ENCODE peak calls at places on chromosomes 12 and 14, in four cellular contexts. A, E, P and I are unnamed samples.

GRCh38 chr14:68210729-68211299 is 391.2 kb downstream of the RAD51B start:
- DNase-seq in P (no peak), E (peak; percentile 76), A (peak; percentile 21), I (no peak)

GRCh38 chr14:30525833-30526232 is 33.1 kb upstream of the G2E3 start:
- DNase-seq in A (no peak), P (no peak), E (peak; percentile 8), I (no peak)

GRCh38 chr12:64694130-64695078 is 64.8 kb downstream of the GNS start:
- DNase-seq in E (no peak), A (no peak), P (no peak), I (no peak)

GRCh38 chr12:109163150-109163549 is 46.8 kb downstream of the ACACB start:
- DNase-seq in E (no peak), A (no peak), P (no peak), I (no peak)

GRCh38 chr12:118498171-118498570 is 121.8 kb downstream of the SUDS3 start:
- DNase-seq in A (no peak), E (no peak), P (no peak), I (no peak)

GRCh38 chr12:94500831-94501567 is 41.3 kb upstream of the CEP83 start:
- DNase-seq in P (no peak), E (no peak), A (no peak), I (no peak)

GRCh38 chr14:20671597-20672283 is 12.6 kb upstream of the RNASE4 start:
- DNase-seq in P (no peak), E (no peak), A (no peak), I (no peak)

GRCh38 chr12:6821674-6822433 is at the start of gene GPR162:
- DNase-seq in P (peak; percentile 60), A (no peak), E (no peak), I (peak; percentile 80)

GRCh38 chr12:66441905-66442559 is 139.7 kb downstream of the HELB start:
- DNase-seq in E (no peak), P (no peak), A (no peak), I (no peak)

GRCh38 chr14:101960225-101960624 is 4.1 kb upstream of the DYNC1H1 start:
- DNase-seq in E (no peak), A (no peak), P (no peak), I (peak; percentile 58)

GRCh38 chr14:80100681-80101080 is 110.6 kb downstream of the DIO2 start:
- DNase-seq in A (no peak), E (no peak), P (no peak), I (no peak)

GRCh38 chr14:34051966-34052657 is 101.2 kb upstream of the EGLN3 start:
- DNase-seq in A (peak; percentile 41), P (peak; percentile 41), E (peak; percentile 49), I (no peak)

GRCh38 chr14:81473456-81474155 is 60.0 kb downstream of the SEL1L start:
- DNase-seq in E (no peak), P (no peak), A (no peak), I (no peak)

GRCh38 chr14:37246427-37246829 is 48.7 kb downstream of the MIPOL1 start:
- DNase-seq in E (peak; percentile 23), A (no peak), P (no peak), I (no peak)

GRCh38 chr14:102194856-102195255 is 55.2 kb downstream of the WDR20 start:
- DNase-seq in P (no peak), E (no peak), A (no peak), I (no peak)

GRCh38 chr12:1811281-1811947 is 9.0 kb upstream of the LRTM2 start:
- DNase-seq in E (no peak), P (no peak), A (no peak), I (no peak)

GRCh38 chr12:48779869-48780268 is 9.0 kb downstream of the ADCY6 start:
- DNase-seq in E (peak; percentile 25), P (peak; percentile 71), A (peak; percentile 62), I (no peak)

GRCh38 chr14:68141531-68142088 is 322.0 kb downstream of the RAD51B start:
- DNase-seq in E (no peak), A (no peak), P (no peak), I (no peak)

GRCh38 chr14:105128059-105128458 is 40.5 kb downstream of the JAG2 start:
- DNase-seq in P (no peak), A (no peak), E (no peak), I (no peak)

GRCh38 chr12:108519558-108519957 is 4.5 kb downstream of the FICD start:
- DNase-seq in E (no peak), A (no peak), P (no peak), I (no peak)

GRCh38 chr12:109130755-109131521 is 14.6 kb downstream of the ACACB start:
- DNase-seq in E (no peak), A (no peak), P (no peak), I (peak; percentile 32)

GRCh38 chr12:558595-558994 is 98.9 kb downstream of the B4GALNT3 start:
- DNase-seq in A (no peak), E (no peak), P (no peak), I (no peak)

GRCh38 chr12:63037721-63038120 is 102.8 kb upstream of the PPM1H start:
- DNase-seq in A (no peak), E (no peak), P (no peak), I (no peak)

GRCh38 chr12:68446896-68447806 is 115.0 kb upstream of the MDM1 start:
- DNase-seq in A (no peak), E (no peak), P (no peak), I (no peak)

GRCh38 chr12:116924558-116925453 is 14.1 kb downstream of the FBXW8 start:
- DNase-seq in E (no peak), A (no peak), P (no peak), I (no peak)

GRCh38 chr12:56932146-56932545 is 2.1 kb downstream of the SDR9C7 start:
- DNase-seq in A (no peak), E (no peak), P (no peak), I (no peak)

GRCh38 chr14:25116607-25117006 is 66.7 kb upstream of the STXBP6 start:
- DNase-seq in A (no peak), P (no peak), E (no peak), I (no peak)

GRCh38 chr14:92553456-92553855 is 39.9 kb downstream of the RIN3 start:
- DNase-seq in A (no peak), P (peak; percentile 27), E (peak; percentile 11), I (no peak)

GRCh38 chr12:94172973-94173372 is 24.6 kb downstream of the PLXNC1 start:
- DNase-seq in P (no peak), E (peak; percentile 88), A (peak; percentile 29), I (no peak)

GRCh38 chr12:119258149-119258548 is 76.4 kb upstream of the CCDC60 start:
- DNase-seq in A (no peak), P (no peak), E (no peak), I (peak; percentile 20)

GRCh38 chr12:97275261-97276197 is 187.1 kb upstream of the RMST start:
- DNase-seq in A (no peak), P (no peak), E (no peak), I (no peak)

GRCh38 chr14:71586131-71586893 is 345.9 kb upstream of the RGS6 start:
- DNase-seq in P (peak; percentile 25), A (peak; percentile 39), E (peak; percentile 21), I (peak; percentile 27)

GRCh38 chr14:59463773-59464650 is 1.2 kb downstream of the GPR135 start:
- DNase-seq in A (no peak), P (no peak), E (no peak), I (no peak)

GRCh38 chr12:89373772-89374572 is 21.7 kb upstream of the DUSP6 start:
- DNase-seq in P (peak; percentile 42), E (no peak), A (peak; percentile 47), I (no peak)

GRCh38 chr12:1466481-1467260 is 127.7 kb downstream of the FBXL14 start:
- DNase-seq in E (no peak), P (no peak), A (no peak), I (no peak)

GRCh38 chr12:6697584-6698351 is 2.8 kb downstream of the PIANP start:
- DNase-seq in A (no peak), P (no peak), E (peak; percentile 21), I (peak; percentile 76)

GRCh38 chr12:52204931-52205505 is 13.2 kb upstream of the KRT80 start:
- DNase-seq in P (no peak), E (no peak), A (no peak), I (peak; percentile 3)

GRCh38 chr12:123966596-123966995 is 6.0 kb downstream of the CCDC92 start:
- DNase-seq in P (no peak), A (no peak), E (peak; percentile 34), I (no peak)

GRCh38 chr14:79407572-79407971 is 803.7 kb downstream of the DIO2 start:
- DNase-seq in P (no peak), E (no peak), A (no peak), I (no peak)

GRCh38 chr12:14776236-14776959 is 26.9 kb downstream of the WBP11 start:
- DNase-seq in E (no peak), P (no peak), A (no peak), I (no peak)
- TF ChIP-seq CTCF in E (no peak), P (no peak), A (no peak), I (peak; percentile 26)

DNA sequence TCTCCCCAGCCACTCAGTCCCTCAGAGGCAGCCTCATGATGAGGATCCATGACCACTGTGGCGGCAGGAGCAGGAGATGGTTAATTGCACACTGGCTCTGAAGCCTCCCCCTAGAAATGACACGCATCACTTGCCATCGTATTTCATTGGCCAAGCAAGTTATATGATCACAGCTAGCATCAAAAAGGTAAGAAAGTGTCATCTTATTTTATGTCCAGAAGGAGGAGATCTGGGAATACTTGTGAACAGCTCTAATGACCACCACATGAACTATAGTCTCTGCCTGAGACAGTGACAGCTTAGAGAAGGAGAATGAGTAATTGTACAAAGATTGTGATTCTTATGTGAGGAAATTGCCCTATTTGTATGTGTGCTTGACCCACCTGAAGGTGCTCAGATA is 363.4 kb downstream of the NUAK1 start:
- DNase-seq in E (peak; percentile 58), P (no peak), A (no peak), I (no peak)
- TF ChIP-seq CTCF in E (peak; percentile 29), P (no peak), A (no peak), I (no peak)

GRCh38 chr14:75495882-75496281 is 26.4 kb upstream of the BATF start:
- DNase-seq in E (no peak), P (no peak), A (no peak), I (no peak)

GRCh38 chr14:75495399-75495798 is 26.9 kb upstream of the BATF start:
- DNase-seq in E (no peak), A (no peak), P (no peak), I (no peak)

GRCh38 chr14:75496755-75497154 is 25.5 kb upstream of the BATF start:
- DNase-seq in P (no peak), A (no peak), E (no peak), I (no peak)

GRCh38 chr14:75493580-75494130 is 28.6 kb upstream of the BATF start:
- DNase-seq in P (no peak), E (no peak), A (no peak), I (no peak)

DNA sequence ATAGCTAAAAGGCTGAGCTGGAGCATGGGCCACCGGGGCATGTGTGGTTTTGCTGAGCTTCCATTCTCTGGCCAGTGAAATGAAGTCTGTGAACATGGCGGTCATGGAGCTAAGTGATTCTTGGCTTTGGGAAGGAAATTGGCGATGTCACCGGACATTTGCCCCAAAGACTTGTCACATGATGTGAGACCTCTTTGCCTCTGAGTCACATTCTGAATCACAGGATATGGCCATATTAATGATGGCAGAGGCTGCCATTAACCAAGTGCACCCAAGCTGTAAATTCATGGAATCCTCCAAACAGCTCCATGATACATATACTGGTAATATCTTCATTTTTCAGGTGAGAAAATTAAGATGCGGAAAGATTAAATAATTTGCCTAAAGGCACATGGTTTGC is 27.4 kb upstream of the BATF start:
- DNase-seq in P (no peak), E (no peak), A (no peak), I (no peak)
- TF ChIP-seq CTCF in P (no peak), E (no peak), A (no peak), I (no peak)

GRCh38 chr12:21941522-21942376 is 523 bp upstream of the ABCC9 start:
- DNase-seq in E (no peak), P (peak; percentile 70), A (peak; percentile 58), I (no peak)
- TF ChIP-seq CTCF in E (peak; percentile 73), P (peak; percentile 69), A (peak; percentile 62), I (no peak)

GRCh38 chr12:70754330-70754741 is 117.1 kb upstream of the PTPRB start:
- DNase-seq in P (no peak), E (no peak), A (no peak), I (no peak)
- TF ChIP-seq CTCF in P (no peak), E (no peak), A (no peak), I (no peak)